ENCODE peak calls at places on chromosome 17, in eight cellular contexts. B, J, L, D, Q, S, A and H are unnamed samples.

GRCh38 chr17:40536731-40537171 is 28.5 kb downstream of the CCR7 start:
- DNase-seq in J (no peak), A (no peak), D (no peak), L (no peak), S (peak), Q (no peak), B (no peak), H (no peak)

GRCh38 chr17:36547776-36548175 is 3.1 kb downstream of the GGNBP2 start:
- DNase-seq in S (no peak), J (no peak), L (no peak), A (no peak), B (no peak), Q (no peak), D (no peak), H (no peak)

GRCh38 chr17:46884552-46884951 is 33.2 kb downstream of the WNT9B start:
- DNase-seq in Q (no peak), L (no peak), D (no peak), J (no peak), A (no peak), B (no peak), S (no peak), H (no peak)

GRCh38 chr17:9324864-9325263 is 250.8 kb downstream of the STX8 start:
- DNase-seq in A (no peak), B (no peak), J (no peak), D (no peak), Q (no peak), S (no peak), L (peak), H (no peak)

GRCh38 chr17:2689411-2690164 is 22.0 kb downstream of the CLUH start:
- DNase-seq in Q (no peak), D (no peak), J (peak), A (no peak), S (no peak), B (no peak), L (peak), H (no peak)

GRCh38 chr17:62043140-62043539 is 21.9 kb downstream of the MED13 start:
- DNase-seq in S (no peak), D (no peak), Q (no peak), B (no peak), L (no peak), A (no peak), J (no peak), H (no peak)

GRCh38 chr17:64599827-64600226 is 62.3 kb downstream of the SMURF2 start:
- DNase-seq in D (no peak), Q (no peak), B (no peak), L (no peak), A (no peak), J (no peak), S (no peak), H (no peak)

GRCh38 chr17:72609501-72609900 is 483.0 kb downstream of the SLC39A11 start:
- DNase-seq in J (no peak), S (peak), A (no peak), Q (no peak), D (no peak), B (no peak), L (no peak), H (no peak)

GRCh38 chr17:1744551-1745512 is 2.2 kb downstream of the SERPINF2 start:
- DNase-seq in D (no peak), B (no peak), S (no peak), L (peak), Q (no peak), A (no peak), J (no peak), H (no peak)

GRCh38 chr17:36728030-36728991 is 126.9 kb downstream of the MRM1 start:
- DNase-seq in Q (no peak), L (no peak), B (no peak), D (no peak), A (no peak), S (peak), J (no peak), H (no peak)

GRCh38 chr17:82281502-82282238 is 8.2 kb upstream of the CSNK1D start:
- DNase-seq in S (no peak), D (no peak), J (no peak), B (no peak), Q (no peak), A (no peak), L (no peak), H (no peak)

GRCh38 chr17:31674717-31675349 is 184.2 kb downstream of the COPRS start:
- DNase-seq in A (no peak), D (no peak), Q (no peak), J (no peak), S (no peak), L (no peak), B (no peak), H (no peak)

GRCh38 chr17:52762147-52762793 is 603.8 kb upstream of the CA10 start:
- DNase-seq in S (no peak), J (no peak), A (no peak), L (no peak), D (no peak), Q (no peak), B (no peak), H (no peak)

GRCh38 chr17:79561486-79562116 is 49.2 kb downstream of the RBFOX3 start:
- DNase-seq in J (no peak), L (no peak), Q (no peak), A (no peak), S (no peak), B (no peak), D (no peak), H (no peak)

GRCh38 chr17:36650096-36650764 is 48.8 kb downstream of the MRM1 start:
- DNase-seq in L (no peak), Q (peak), B (no peak), J (no peak), S (no peak), D (peak), A (no peak), H (no peak)

GRCh38 chr17:302300-302698 is 50.3 kb downstream of the RPH3AL start:
- DNase-seq in A (no peak), Q (no peak), S (no peak), L (no peak), D (no peak), B (no peak), J (no peak), H (no peak)

GRCh38 chr17:52181842-52182241 is 23.3 kb upstream of the CA10 start:
- DNase-seq in L (no peak), Q (peak), B (no peak), D (no peak), S (no peak), J (no peak), A (no peak), H (no peak)

GRCh38 chr17:19386974-19387920 is at the start of gene MFAP4:
- DNase-seq in J (no peak), A (no peak), D (peak), S (no peak), L (peak), B (no peak), Q (peak), H (no peak)